ENCODE peak calls at places on chromosomes 12 and 14, in ten cellular contexts. Q, K, C, T, S, N, D, W, I and H are unnamed samples.

GRCh38 chr14:36656769-36657408 is 4.8 kb upstream of the PAX9 start:
- DNase-seq in Q (no peak), K (no peak), C (no peak), T (no peak), S (no peak), N (no peak), D (no peak), W (no peak), I (no peak), H (no peak)

GRCh38 chr12:56362130-56363059 is at the start of gene APOF:
- DNase-seq in Q (no peak), K (no peak), C (no peak), T (no peak), S (no peak), N (no peak), D (no peak), W (no peak), I (no peak), H (no peak)

GRCh38 chr12:124993568-124994434 is at the start of gene BRI3BP:
- DNase-seq in Q (no peak), K (peak), C (no peak), T (no peak), S (peak), N (peak), D (peak), W (peak), I (peak), H (peak)

GRCh38 chr12:56632701-56633464 is 2.8 kb upstream of the BAZ2A start:
- DNase-seq in Q (no peak), K (no peak), C (no peak), T (no peak), S (peak), N (no peak), D (no peak), W (no peak), I (no peak), H (no peak)

GRCh38 chr12:113457710-113458109 is 14.0 kb downstream of the LHX5 start:
- DNase-seq in Q (no peak), K (no peak), C (no peak), T (no peak), S (no peak), N (no peak), D (no peak), W (no peak), I (no peak), H (no peak)

GRCh38 chr14:55514819-55515470 is 65.1 kb upstream of the KTN1 start:
- DNase-seq in Q (peak), K (peak), C (peak), T (no peak), S (peak), N (peak), D (no peak), W (no peak), I (no peak), H (no peak)

GRCh38 chr12:132393991-132394949 is 64.9 kb upstream of the GALNT9 start:
- DNase-seq in Q (no peak), K (no peak), C (no peak), T (no peak), S (no peak), N (no peak), D (no peak), W (no peak), I (no peak), H (no peak)

GRCh38 chr14:101948666-101949205 is 15.6 kb upstream of the DYNC1H1 start:
- DNase-seq in Q (no peak), K (no peak), C (no peak), T (no peak), S (no peak), N (no peak), D (no peak), W (peak), I (no peak), H (no peak)

GRCh38 chr12:100331871-100332270 is 25.0 kb upstream of the SLC17A8 start:
- DNase-seq in Q (no peak), K (no peak), C (no peak), T (no peak), S (no peak), N (no peak), D (no peak), W (no peak), I (no peak), H (no peak)

GRCh38 chr12:95633671-95634465 is 82.6 kb upstream of the USP44 start:
- DNase-seq in Q (peak), K (peak), C (no peak), T (no peak), S (peak), N (no peak), D (no peak), W (no peak), I (no peak), H (no peak)

GRCh38 chr12:128076188-128076587 is 190.8 kb upstream of the TMEM132C start:
- DNase-seq in Q (peak), K (peak), C (peak), T (no peak), S (no peak), N (no peak), D (no peak), W (no peak), I (no peak), H (no peak)

GRCh38 chr14:99497894-99498293 is 16.7 kb downstream of the CCNK start:
- DNase-seq in Q (no peak), K (no peak), C (no peak), T (no peak), S (no peak), N (no peak), D (no peak), W (no peak), I (no peak), H (no peak)

GRCh38 chr14:19775587-19775986 is 2.3 kb downstream of the OR4M1 start:
- DNase-seq in Q (no peak), K (no peak), C (no peak), T (no peak), S (no peak), N (no peak), D (no peak), W (no peak), I (no peak), H (no peak)

GRCh38 chr14:52076334-52076733 is 7.5 kb upstream of the NID2 start:
- DNase-seq in Q (no peak), K (peak), C (no peak), T (no peak), S (peak), N (peak), D (no peak), W (no peak), I (no peak), H (no peak)

GRCh38 chr12:20883288-20883687 is 72.8 kb downstream of the SLCO1B3 start:
- DNase-seq in Q (peak), K (peak), C (no peak), T (no peak), S (peak), N (no peak), D (no peak), W (no peak), I (no peak), H (no peak)

GRCh38 chr12:54159549-54159948 is 29.2 kb downstream of the SMUG1 start:
- DNase-seq in Q (no peak), K (no peak), C (no peak), T (no peak), S (no peak), N (no peak), D (no peak), W (no peak), I (no peak), H (no peak)

GRCh38 chr14:68011629-68012028 is 192.1 kb downstream of the RAD51B start:
- DNase-seq in Q (peak), K (peak), C (peak), T (no peak), S (peak), N (peak), D (no peak), W (no peak), I (no peak), H (no peak)

GRCh38 chr14:33916663-33917565 is 34.0 kb downstream of the EGLN3 start:
- DNase-seq in Q (peak), K (peak), C (no peak), T (no peak), S (peak), N (no peak), D (no peak), W (no peak), I (no peak), H (no peak)

GRCh38 chr12:115916910-115917668 is 360.4 kb downstream of the MED13L start:
- DNase-seq in Q (no peak), K (peak), C (no peak), T (no peak), S (peak), N (no peak), D (peak), W (peak), I (peak), H (peak)

GRCh38 chr14:59969319-59969718 is 49.4 kb downstream of the LRRC9 start:
- DNase-seq in Q (peak), K (no peak), C (no peak), T (no peak), S (no peak), N (peak), D (no peak), W (no peak), I (no peak), H (no peak)

GRCh38 chr12:132506730-132507538 is 17.0 kb downstream of the FBRSL1 start:
- DNase-seq in Q (no peak), K (peak), C (no peak), T (no peak), S (peak), N (peak), D (no peak), W (peak), I (peak), H (peak)

GRCh38 chr12:116537149-116537904 is 21.9 kb upstream of the MAP1LC3B2 start:
- DNase-seq in Q (no peak), K (no peak), C (no peak), T (no peak), S (no peak), N (no peak), D (no peak), W (no peak), I (no peak), H (no peak)

GRCh38 chr14:20631821-20632389 is 9.6 kb downstream of the OR6S1 start:
- DNase-seq in Q (no peak), K (peak), C (no peak), T (no peak), S (peak), N (peak), D (no peak), W (peak), I (peak), H (no peak)

GRCh38 chr12:118651487-118651886 is 275.1 kb downstream of the SUDS3 start:
- DNase-seq in Q (no peak), K (no peak), C (no peak), T (no peak), S (no peak), N (no peak), D (no peak), W (no peak), I (no peak), H (no peak)

GRCh38 chr14:102474934-102475333 is 34.6 kb downstream of the ANKRD9 start:
- DNase-seq in Q (peak), K (peak), C (no peak), T (no peak), S (peak), N (peak), D (no peak), W (no peak), I (peak), H (no peak)

GRCh38 chr12:132063491-132063890 is 80.6 kb downstream of the DDX51 start:
- DNase-seq in Q (no peak), K (no peak), C (no peak), T (no peak), S (no peak), N (no peak), D (no peak), W (no peak), I (no peak), H (no peak)

DNA sequence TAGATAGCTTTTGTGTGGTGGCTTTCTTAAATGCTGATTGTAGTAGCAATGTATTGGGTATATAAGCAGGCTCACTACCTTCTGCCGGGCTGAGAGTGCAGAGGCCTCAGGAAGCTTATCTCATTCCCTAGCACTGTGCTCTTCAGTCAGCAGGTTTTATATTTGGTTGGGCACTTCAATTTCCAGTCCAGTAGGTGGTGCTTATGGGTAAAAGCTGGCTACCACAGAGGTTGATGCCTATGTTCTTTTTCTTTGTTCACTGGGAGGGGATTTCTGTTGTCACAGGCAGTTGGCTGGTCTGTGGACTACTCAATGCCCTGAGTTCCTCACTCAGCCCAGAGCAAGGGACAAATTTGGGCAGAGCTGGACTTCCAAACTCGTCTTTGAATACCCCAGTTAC is 43.0 kb upstream of the GLIPR1 start:
- DNase-seq in Q (peak), K (peak), C (no peak), T (peak), S (peak), N (peak), D (no peak), W (no peak), I (no peak), H (no peak)
- TF ChIP-seq CTCF in Q (peak), K (peak), C (no peak), T (peak), S (peak), N (peak), D (no peak), W (peak), I (peak), H (peak)

DNA sequence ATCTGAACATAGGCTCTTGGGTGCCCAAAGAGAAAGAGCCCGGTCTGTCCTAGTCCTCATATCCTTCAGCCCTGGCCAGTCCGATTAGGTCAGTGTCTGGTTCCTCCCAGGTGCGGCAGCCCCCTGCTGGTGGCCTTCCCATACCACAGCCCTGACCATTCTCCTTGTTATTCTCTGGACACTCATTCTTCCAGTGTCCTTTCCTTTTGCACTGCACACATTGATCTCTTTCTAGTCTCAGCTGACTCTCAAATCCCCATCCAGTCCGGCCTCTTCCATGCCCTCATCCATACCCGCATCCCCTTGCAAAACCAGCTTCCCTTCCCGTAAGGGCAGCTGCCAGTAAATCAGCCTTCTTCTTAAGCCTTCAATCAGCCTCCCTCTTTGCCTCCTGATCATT is 1316.3 kb downstream of the TMEM121 start:
- DNase-seq in Q (no peak), K (no peak), C (no peak), T (no peak), S (no peak), N (no peak), D (no peak), W (peak), I (no peak), H (no peak)
- TF ChIP-seq CTCF in Q (no peak), K (no peak), C (no peak), T (peak), S (no peak), N (no peak), D (no peak), W (peak), I (no peak), H (no peak)

GRCh38 chr12:63307849-63308248 is 156.8 kb upstream of the AVPR1A start:
- DNase-seq in Q (no peak), K (no peak), C (no peak), T (no peak), S (no peak), N (no peak), D (no peak), W (no peak), I (no peak), H (no peak)
- TF ChIP-seq CTCF in Q (no peak), K (no peak), C (no peak), T (no peak), S (no peak), N (no peak), D (no peak), W (no peak), I (no peak), H (no peak)

DNA sequence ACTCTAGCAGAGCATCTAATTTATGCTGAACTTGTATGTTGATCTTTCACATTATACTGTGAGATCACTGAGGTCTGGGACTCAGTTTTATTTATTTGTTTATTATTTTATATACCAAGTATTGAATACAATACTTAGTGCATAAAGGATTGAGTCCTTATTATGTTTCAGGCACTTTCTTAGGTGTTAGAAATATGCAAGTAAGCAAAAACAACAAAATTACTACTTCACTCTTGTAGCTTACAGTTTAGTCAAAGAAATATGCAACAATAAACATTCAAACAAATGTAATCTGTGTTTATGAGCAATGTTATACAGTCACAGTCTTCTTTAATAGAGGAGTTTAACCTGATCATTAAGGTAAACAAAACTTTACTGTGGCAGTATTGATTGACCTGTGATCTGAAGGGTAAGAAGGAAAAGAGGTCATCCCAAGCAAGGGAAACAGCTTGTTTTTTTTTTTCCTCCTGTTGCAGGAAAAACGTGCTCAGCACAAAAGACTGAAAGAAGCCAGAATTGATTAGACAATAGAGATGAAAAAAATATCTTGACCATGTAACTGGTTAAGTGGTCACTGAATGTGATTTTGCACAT is 990.7 kb downstream of the TRHDE start:
- DNase-seq in Q (no peak), K (no peak), C (no peak), T (no peak), S (no peak), N (no peak), D (no peak), W (no peak), I (no peak), H (no peak)
- TF ChIP-seq CTCF in Q (no peak), K (no peak), C (no peak), T (no peak), S (no peak), N (no peak), D (no peak), W (no peak), I (no peak), H (no peak)

GRCh38 chr14:106564058-106564643 is 1037.8 kb downstream of the TMEM121 start:
- DNase-seq in Q (no peak), K (no peak), C (no peak), T (peak), S (no peak), N (no peak), D (no peak), W (peak), I (peak), H (peak)
- TF ChIP-seq CTCF in Q (no peak), K (no peak), C (no peak), T (peak), S (no peak), N (no peak), D (peak), W (peak), I (no peak), H (peak)

GRCh38 chr12:91968772-91969171 is 176.9 kb downstream of the BTG1 start:
- DNase-seq in Q (no peak), K (no peak), C (no peak), T (no peak), S (no peak), N (no peak), D (no peak), W (no peak), I (no peak), H (no peak)

GRCh38 chr12:91967590-91967989 is 178.1 kb downstream of the BTG1 start:
- DNase-seq in Q (no peak), K (peak), C (no peak), T (no peak), S (no peak), N (peak), D (no peak), W (no peak), I (no peak), H (no peak)

GRCh38 chr12:91965781-91966180 is 179.9 kb downstream of the BTG1 start:
- DNase-seq in Q (no peak), K (no peak), C (no peak), T (no peak), S (no peak), N (no peak), D (no peak), W (no peak), I (no peak), H (no peak)

GRCh38 chr12:91959220-91959619 is 186.4 kb downstream of the BTG1 start:
- DNase-seq in Q (no peak), K (no peak), C (no peak), T (no peak), S (no peak), N (no peak), D (no peak), W (no peak), I (no peak), H (no peak)

GRCh38 chr12:91964501-91964900 is 181.1 kb downstream of the BTG1 start:
- DNase-seq in Q (no peak), K (no peak), C (no peak), T (no peak), S (no peak), N (peak), D (no peak), W (no peak), I (no peak), H (no peak)
- TF ChIP-seq CTCF in Q (no peak), K (no peak), C (no peak), T (no peak), S (no peak), N (no peak), D (no peak), W (no peak), I (no peak), H (no peak)

GRCh38 chr12:3214508-3215365 is 137.6 kb downstream of the TSPAN9 start:
- DNase-seq in Q (no peak), K (no peak), C (no peak), T (no peak), S (no peak), N (no peak), D (no peak), W (no peak), I (no peak), H (no peak)
- TF ChIP-seq CTCF in Q (no peak), K (no peak), C (no peak), T (no peak), S (no peak), N (no peak), D (no peak), W (no peak), I (no peak), H (no peak)

GRCh38 chr12:107779077-107779840 is 4.8 kb downstream of the ASCL4 start:
- DNase-seq in Q (no peak), K (no peak), C (no peak), T (peak), S (no peak), N (no peak), D (no peak), W (no peak), I (no peak), H (no peak)
- TF ChIP-seq CTCF in Q (no peak), K (no peak), C (no peak), T (no peak), S (no peak), N (no peak), D (no peak), W (no peak), I (no peak), H (no peak)

DNA sequence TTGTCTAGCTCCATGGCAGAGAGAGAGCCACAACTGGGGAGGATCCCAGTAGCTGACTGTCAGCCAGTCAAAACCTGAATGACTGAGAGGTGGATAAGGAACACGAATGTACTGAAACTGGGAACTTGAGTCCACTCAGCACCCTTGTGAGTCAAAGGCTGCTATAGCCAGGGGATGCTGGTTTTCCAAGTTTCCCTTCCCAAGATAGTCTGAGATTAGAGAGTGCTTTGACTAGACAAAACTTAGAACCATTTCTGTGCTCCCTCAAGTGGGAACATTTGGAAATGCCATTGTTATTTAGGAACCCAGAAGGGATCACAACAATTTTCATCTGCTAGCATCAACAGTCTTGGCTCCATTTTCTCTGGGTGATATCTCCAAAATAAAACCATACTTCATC is 4.0 kb downstream of the PRKAG1 start:
- DNase-seq in Q (no peak), K (peak), C (no peak), T (no peak), S (peak), N (peak), D (no peak), W (no peak), I (no peak), H (no peak)
- TF ChIP-seq CTCF in Q (peak), K (peak), C (peak), T (no peak), S (peak), N (peak), D (peak), W (no peak), I (no peak), H (no peak)